ENCODE peak calls at places on chromosomes 16 and 17, in eight cellular contexts. H is breast epithelium, P is AG09309, N is cardiac fibroblast, I is prostate gland, B is B cell, R is HCT116, U is MM.1S. J is an unnamed sample.
A peak's percentile ranks its signal among the peaks of the same experiment; 100 is the strongest.

GRCh38 chr17:65572581-65573282 is 11.3 kb upstream of the AXIN2 start:
- DNase-seq in H (no peak), P (no peak), N (no peak), I (no peak), B (no peak), R (no peak), U (no peak), J (no peak)

GRCh38 chr16:2516391-2517240 is 2.9 kb downstream of the ATP6V0C start:
- DNase-seq in H (no peak), P (no peak), N (no peak), I (no peak), B (no peak), R (no peak), U (no peak), J (no peak)

GRCh38 chr16:2341456-2342447 is 1.2 kb upstream of the ABCA3 start:
- DNase-seq in H (no peak), P (no peak), N (no peak), I (no peak), B (peak; percentile 50), R (no peak), U (no peak), J (no peak)

GRCh38 chr16:23994615-23995014 is 158.8 kb downstream of the PRKCB start:
- DNase-seq in H (no peak), P (no peak), N (no peak), I (no peak), B (no peak), R (no peak), U (no peak), J (no peak)

GRCh38 chr17:47850373-47850691 is 631 bp downstream of the SP6 start:
- DNase-seq in H (no peak), P (no peak), N (no peak), I (no peak), B (no peak), R (no peak), U (no peak), J (no peak)

GRCh38 chr17:79504181-79504605 is 106.7 kb downstream of the RBFOX3 start:
- DNase-seq in H (no peak), P (no peak), N (no peak), I (no peak), B (no peak), R (no peak), U (no peak), J (no peak)

GRCh38 chr16:20818929-20819585 is 12.7 kb downstream of the REXO5 start:
- DNase-seq in H (no peak), P (no peak), N (no peak), I (no peak), B (no peak), R (no peak), U (no peak), J (no peak)

GRCh38 chr17:35245196-35245486 is 2.3 kb downstream of the SLFN5 start:
- DNase-seq in H (no peak), P (peak; percentile 96), N (peak; percentile 97), I (no peak), B (no peak), R (peak; percentile 68), U (no peak), J (no peak)

GRCh38 chr17:37816951-37817350 is 72.1 kb upstream of the HNF1B start:
- DNase-seq in H (no peak), P (no peak), N (no peak), I (peak; percentile 27), B (no peak), R (no peak), U (no peak), J (no peak)

GRCh38 chr17:74872313-74873035 is at the start of gene FDXR:
- DNase-seq in H (no peak), P (no peak), N (no peak), I (no peak), B (no peak), R (no peak), U (no peak), J (no peak)
- TF ChIP-seq CTCF in H (no peak), P (no peak), N (no peak), I (no peak), B (no peak), R (no peak), U (no peak), J (no peak)

DNA sequence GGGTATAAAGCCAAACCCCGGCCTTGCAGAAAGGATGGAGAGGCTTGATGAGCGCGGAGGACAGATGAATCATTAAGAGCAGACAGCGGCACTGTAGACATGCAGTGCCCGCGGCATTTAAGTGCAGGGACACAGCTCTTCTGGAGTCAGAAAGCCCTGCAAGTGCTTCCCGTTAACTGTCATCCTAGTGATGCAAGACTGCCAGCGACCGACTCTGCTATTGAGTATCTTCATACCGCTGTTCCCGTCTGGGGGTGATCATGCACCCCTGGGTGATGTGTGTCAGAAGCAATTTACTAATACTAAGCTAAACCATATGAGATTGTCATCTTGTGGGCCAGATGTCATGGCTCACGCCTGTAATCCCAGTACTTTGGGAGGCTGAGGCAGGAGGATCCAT is 101.0 kb downstream of the ABCC6 start:
- DNase-seq in H (no peak), P (no peak), N (no peak), I (no peak), B (no peak), R (no peak), U (no peak), J (no peak)
- TF ChIP-seq CTCF in H (no peak), P (no peak), N (no peak), I (no peak), B (no peak), R (no peak), U (no peak), J (no peak)

GRCh38 chr17:50176559-50177471 is 11.0 kb downstream of the SGCA start:
- DNase-seq in H (no peak), P (no peak), N (peak; percentile 19), I (no peak), B (no peak), R (no peak), U (no peak), J (no peak)
- TF ChIP-seq CTCF in H (no peak), P (peak; percentile 7), N (no peak), I (no peak), B (no peak), R (no peak), U (no peak), J (no peak)

GRCh38 chr16:70438983-70439862 is at the start of gene ST3GAL2:
- DNase-seq in H (peak; percentile 87), P (peak; percentile 71), N (peak; percentile 92), I (peak; percentile 87), B (peak; percentile 95), R (peak; percentile 54), U (peak; percentile 92), J (peak; percentile 97)
- TF ChIP-seq CTCF in H (no peak), P (peak; percentile 3), N (peak; percentile 4), I (peak; percentile 55), B (no peak), R (no peak), U (no peak), J (peak; percentile 5)

DNA sequence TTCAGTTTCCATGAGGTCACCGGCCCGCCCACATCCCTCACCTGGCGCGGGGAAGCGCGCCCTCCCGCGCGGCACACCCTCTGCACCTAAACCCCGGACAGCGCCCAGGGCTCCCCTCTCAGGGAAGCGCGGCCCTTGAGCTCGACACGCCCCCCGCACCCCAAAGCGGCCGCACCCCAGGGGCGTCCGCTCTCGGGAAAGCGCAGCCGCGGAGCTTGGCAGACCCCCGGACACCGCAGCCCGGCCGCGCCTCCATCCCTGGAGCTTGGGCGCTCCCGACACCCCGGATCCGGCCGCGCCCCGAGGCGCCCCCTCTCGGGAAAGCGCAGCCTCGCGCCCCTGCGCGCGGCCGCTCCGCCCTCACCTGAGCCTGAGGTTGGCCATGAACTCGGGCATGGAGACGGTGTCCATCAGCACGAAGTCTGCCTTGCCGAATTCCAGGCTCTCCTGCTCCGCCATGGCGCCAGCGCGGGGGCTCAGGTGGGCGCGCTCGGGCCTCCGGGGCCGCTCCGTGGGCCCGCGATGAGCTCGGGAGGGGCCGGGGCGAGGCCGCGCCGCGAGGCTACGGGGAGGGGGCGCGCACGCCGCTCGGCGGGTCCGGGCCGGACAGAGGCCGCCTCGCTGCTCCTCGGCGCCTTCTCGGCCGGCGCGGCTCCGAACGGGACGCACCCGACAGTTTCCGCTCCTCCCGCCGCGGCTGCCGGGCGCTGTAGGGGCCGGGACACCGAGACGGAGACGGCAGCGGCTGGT is at the start of gene MYO1D:
- DNase-seq in H (peak; percentile 74), P (no peak), N (no peak), I (peak; percentile 53), B (peak; percentile 79), R (peak; percentile 46), U (peak; percentile 87), J (peak; percentile 82)
- TF ChIP-seq CTCF in H (peak; percentile 14), P (peak; percentile 25), N (peak; percentile 4), I (peak; percentile 43), B (peak; percentile 38), R (no peak), U (peak; percentile 62), J (peak; percentile 59)

DNA sequence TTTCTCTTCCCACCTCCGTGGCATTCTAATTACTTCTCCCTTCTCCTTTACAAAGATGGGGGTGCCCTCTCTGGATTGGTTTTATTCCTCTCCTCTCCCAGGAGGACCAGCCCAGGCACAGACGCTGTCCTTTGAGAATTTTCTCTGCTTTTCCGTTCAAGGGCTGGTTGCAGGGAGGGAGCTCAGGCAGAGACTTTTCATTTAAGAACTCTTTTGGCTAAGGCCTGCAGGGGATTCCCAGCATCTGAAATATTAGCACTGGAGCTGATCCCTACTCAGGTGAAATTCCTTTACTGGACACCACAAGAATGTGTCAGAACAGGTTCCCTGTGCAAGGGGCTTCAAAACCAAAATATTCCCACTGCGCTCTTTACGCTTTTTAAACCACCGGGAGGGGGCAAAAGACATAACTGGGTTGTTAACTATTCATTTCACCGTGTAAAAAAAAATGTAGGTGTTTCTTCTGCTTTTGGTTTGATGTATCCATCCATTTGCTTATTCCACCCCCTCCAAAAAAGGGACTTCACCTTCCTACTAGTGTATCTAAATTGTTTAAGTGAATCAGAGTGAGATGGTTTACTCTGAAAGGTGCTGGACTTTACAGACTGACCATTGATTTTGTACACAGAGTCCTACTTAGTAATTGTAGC is 1.4 kb downstream of the NFAT5 start:
- DNase-seq in H (peak; percentile 50), P (no peak), N (peak; percentile 54), I (peak; percentile 29), B (peak; percentile 41), R (no peak), U (peak; percentile 9), J (peak; percentile 58)
- TF ChIP-seq CTCF in H (peak; percentile 26), P (peak; percentile 33), N (peak; percentile 21), I (peak; percentile 14), B (peak; percentile 58), R (no peak), U (peak; percentile 27), J (no peak)